ENCODE peak calls at places on chromosome 5, in five cellular contexts. T is SHP77 treated with DMSO at 0.1 percent for 48 hours, W is GM04503, I is head of caudate nucleus, D is NCI-H2029. J is an unnamed sample.

GRCh38 chr5:138553437-138554095 is 10.5 kb upstream of the ETF1 start:
- DNase-seq in T (no peak), W (no peak), I (no peak), D (no peak), J (no peak)

GRCh38 chr5:74975582-74975981 is 76.8 kb downstream of the GCNT4 start:
- DNase-seq in T (no peak), W (no peak), I (no peak), D (no peak), J (no peak)

GRCh38 chr5:87127956-87128687 is 139.6 kb upstream of the RASA1 start:
- DNase-seq in T (no peak), W (no peak), I (no peak), D (no peak), J (no peak)

GRCh38 chr5:100614308-100614707 is 79.1 kb downstream of the FAM174A start:
- DNase-seq in T (no peak), W (no peak), I (no peak), D (no peak), J (no peak)

GRCh38 chr5:80915716-80916115 is 44.4 kb upstream of the RASGRF2 start:
- DNase-seq in T (no peak), W (no peak), I (no peak), D (no peak), J (no peak)

GRCh38 chr5:42642006-42642405 is 114.6 kb upstream of the CCDC152 start:
- DNase-seq in T (no peak), W (no peak), I (no peak), D (no peak), J (no peak)

GRCh38 chr5:42583322-42583721 is 160.1 kb downstream of the GHR start:
- DNase-seq in T (peak), W (no peak), I (peak), D (peak), J (peak)

GRCh38 chr5:126597156-126597555 is 2.1 kb upstream of the ALDH7A1 start:
- DNase-seq in T (no peak), W (no peak), I (no peak), D (no peak), J (no peak)

GRCh38 chr5:37088041-37088440 is 161.1 kb downstream of the CPLANE1 start:
- DNase-seq in T (no peak), W (no peak), I (no peak), D (no peak), J (no peak)

GRCh38 chr5:147490989-147491388 is 18.9 kb downstream of the DPYSL3 start:
- DNase-seq in T (no peak), W (no peak), I (no peak), D (no peak), J (no peak)

GRCh38 chr5:132489871-132490483 is 596 bp downstream of the IRF1 start:
- DNase-seq in T (no peak), W (no peak), I (peak), D (no peak), J (peak)

GRCh38 chr5:109743041-109743531 is 53.4 kb downstream of the MAN2A1 start:
- DNase-seq in T (no peak), W (no peak), I (no peak), D (no peak), J (no peak)